ENCODE peak calls at places on chromosome 19, in five cellular contexts. U is G401; G is left cardiac atrium; O is stimulated activated CD8-positive, alpha-beta memory T cell treated with anti-CD3 and anti-CD28 coated beads, Interleukin-15, amount 100 ng/mL, for 1 hour; I is activated CD8-positive, alpha-beta T cell treated with anti-CD3 and anti-CD28 coated beads for 36 hours. L is an unnamed sample.

GRCh38 chr19:13463296-13463695 is 43.0 kb downstream of the CACNA1A start:
- DNase-seq in G (no peak), I (peak; percentile 25), O (no peak), U (no peak), L (no peak)

GRCh38 chr19:45817725-45818301 is 2.7 kb upstream of the RSPH6A start:
- DNase-seq in I (no peak), U (no peak), G (no peak), O (no peak), L (no peak)

GRCh38 chr19:41792513-41793413 is 3.6 kb upstream of the CEACAM3 start:
- DNase-seq in G (peak; percentile 48), O (no peak), I (peak; percentile 74), U (peak; percentile 15), L (no peak)

GRCh38 chr19:11421607-11422098 is 2.5 kb upstream of the RGL3 start:
- DNase-seq in I (peak; percentile 76), G (peak; percentile 71), U (peak; percentile 12), O (peak; percentile 34), L (peak; percentile 47)

GRCh38 chr19:11457831-11458230 is 22.4 kb downstream of the PRKCSH start:
- DNase-seq in O (no peak), G (no peak), U (no peak), I (no peak), L (no peak)

GRCh38 chr19:38183227-38183914 is 40.7 kb downstream of the DPF1 start:
- DNase-seq in G (peak; percentile 59), O (no peak), U (no peak), I (no peak), L (no peak)

GRCh38 chr19:28067882-28068281 is 1145.1 kb downstream of the UQCRFS1 start:
- DNase-seq in G (no peak), U (no peak), I (no peak), O (no peak), L (no peak)

GRCh38 chr19:10706990-10707389 is 5.8 kb downstream of the QTRT1 start:
- DNase-seq in U (no peak), G (no peak), O (no peak), I (no peak), L (no peak)

GRCh38 chr19:34189917-34190425 is 17.7 kb downstream of the LSM14A start:
- DNase-seq in G (no peak), U (no peak), I (no peak), O (no peak), L (no peak)

GRCh38 chr19:19458110-19458816 is 52.8 kb downstream of the GATAD2A start:
- DNase-seq in O (no peak), U (no peak), G (no peak), I (no peak), L (no peak)

GRCh38 chr19:50817941-50818858 is 5.4 kb downstream of the KLK1 start:
- DNase-seq in I (peak; percentile 73), O (no peak), G (peak; percentile 66), U (no peak), L (no peak)

GRCh38 chr19:14073925-14074838 is 1.6 kb downstream of the MISP3 start:
- DNase-seq in O (no peak), U (peak; percentile 45), I (peak; percentile 50), G (peak; percentile 50), L (peak; percentile 38)

GRCh38 chr19:40721936-40722661 is 5.2 kb downstream of the ITPKC start:
- DNase-seq in I (no peak), O (no peak), U (no peak), G (no peak), L (no peak)

GRCh38 chr19:10513223-10513622 is 4.0 kb downstream of the S1PR5 start:
- DNase-seq in I (no peak), O (no peak), G (no peak), U (no peak), L (no peak)

GRCh38 chr19:41096353-41096752 is 8.1 kb downstream of the CYP2A13 start:
- DNase-seq in G (no peak), U (no peak), I (no peak), O (no peak), L (no peak)

GRCh38 chr19:51514866-51515481 is 13.4 kb upstream of the SIGLEC12 start:
- DNase-seq in U (peak; percentile 65), O (no peak), G (no peak), I (peak; percentile 32), L (peak; percentile 33)

GRCh38 chr19:56608274-56608964 is 13.3 kb downstream of the ZNF71 start:
- DNase-seq in G (no peak), O (no peak), U (no peak), I (no peak), L (no peak)

GRCh38 chr19:858868-859843 is at the start of gene CFD:
- DNase-seq in O (no peak), U (no peak), I (no peak), G (peak; percentile 71), L (no peak)

GRCh38 chr19:16342002-16342715 is 17.5 kb downstream of the KLF2 start:
- DNase-seq in O (no peak), G (peak; percentile 52), U (no peak), I (peak; percentile 91), L (no peak)

GRCh38 chr19:9995999-9996398 is 14.3 kb downstream of the COL5A3 start:
- DNase-seq in G (no peak), I (no peak), U (no peak), O (no peak), L (no peak)